ENCODE peak calls at places on chromosomes 16 and 17, in four cellular contexts. One of them, this sample, is unnamed.

GRCh38 chr17:68296217-68297140 is 5.2 kb downstream of the ARSG start:
- DNase-seq in bronchial epithelial cell: no peak
- DNase-seq in mesendoderm: peak
- DNase-seq in stimulated activated naive CD8-positive, alpha-beta T cell treated with anti-CD3 and anti-CD28 coated beads, Interleukin-15, Interleukin-2, amounts not matched to agents 100 U/mL and 50 U/mL, for 24 hours: peak
- DNase-seq in this sample: no peak

GRCh38 chr17:18039535-18040286 is 503 bp downstream of the GID4 start:
- DNase-seq in mesendoderm: peak
- DNase-seq in bronchial epithelial cell: no peak
- DNase-seq in stimulated activated naive CD8-positive, alpha-beta T cell treated with anti-CD3 and anti-CD28 coated beads, Interleukin-15, Interleukin-2, amounts not matched to agents 100 U/mL and 50 U/mL, for 24 hours: no peak
- DNase-seq in this sample: no peak

GRCh38 chr17:17830269-17830567 is 6.6 kb downstream of the SREBF1 start:
- DNase-seq in bronchial epithelial cell: no peak
- DNase-seq in stimulated activated naive CD8-positive, alpha-beta T cell treated with anti-CD3 and anti-CD28 coated beads, Interleukin-15, Interleukin-2, amounts not matched to agents 100 U/mL and 50 U/mL, for 24 hours: no peak
- DNase-seq in mesendoderm: no peak
- DNase-seq in this sample: no peak

GRCh38 chr17:76239538-76240274 is 587 bp downstream of the RNF157 start:
- DNase-seq in stimulated activated naive CD8-positive, alpha-beta T cell treated with anti-CD3 and anti-CD28 coated beads, Interleukin-15, Interleukin-2, amounts not matched to agents 100 U/mL and 50 U/mL, for 24 hours: peak
- DNase-seq in mesendoderm: no peak
- DNase-seq in bronchial epithelial cell: no peak
- DNase-seq in this sample: no peak

GRCh38 chr16:58086381-58087208 is 42.6 kb downstream of the CFAP20 start:
- DNase-seq in stimulated activated naive CD8-positive, alpha-beta T cell treated with anti-CD3 and anti-CD28 coated beads, Interleukin-15, Interleukin-2, amounts not matched to agents 100 U/mL and 50 U/mL, for 24 hours: no peak
- DNase-seq in bronchial epithelial cell: no peak
- DNase-seq in mesendoderm: peak
- DNase-seq in this sample: no peak

GRCh38 chr16:83808573-83809014 is 816 bp downstream of the HSBP1 start:
- DNase-seq in stimulated activated naive CD8-positive, alpha-beta T cell treated with anti-CD3 and anti-CD28 coated beads, Interleukin-15, Interleukin-2, amounts not matched to agents 100 U/mL and 50 U/mL, for 24 hours: no peak
- DNase-seq in bronchial epithelial cell: no peak
- DNase-seq in mesendoderm: no peak
- DNase-seq in this sample: no peak

GRCh38 chr16:64951681-64952080 is 170.2 kb downstream of the CDH11 start:
- DNase-seq in stimulated activated naive CD8-positive, alpha-beta T cell treated with anti-CD3 and anti-CD28 coated beads, Interleukin-15, Interleukin-2, amounts not matched to agents 100 U/mL and 50 U/mL, for 24 hours: no peak
- DNase-seq in mesendoderm: no peak
- DNase-seq in bronchial epithelial cell: no peak
- DNase-seq in this sample: no peak

GRCh38 chr16:54540525-54541180 is 254.1 kb upstream of the IRX3 start:
- DNase-seq in bronchial epithelial cell: no peak
- DNase-seq in mesendoderm: no peak
- DNase-seq in stimulated activated naive CD8-positive, alpha-beta T cell treated with anti-CD3 and anti-CD28 coated beads, Interleukin-15, Interleukin-2, amounts not matched to agents 100 U/mL and 50 U/mL, for 24 hours: no peak
- DNase-seq in this sample: no peak

GRCh38 chr17:42518755-42519545 is 17.1 kb upstream of the NAGLU start:
- DNase-seq in stimulated activated naive CD8-positive, alpha-beta T cell treated with anti-CD3 and anti-CD28 coated beads, Interleukin-15, Interleukin-2, amounts not matched to agents 100 U/mL and 50 U/mL, for 24 hours: no peak
- DNase-seq in mesendoderm: no peak
- DNase-seq in bronchial epithelial cell: peak
- DNase-seq in this sample: no peak

GRCh38 chr17:51640108-51640622 is 379.8 kb downstream of the UTP18 start:
- DNase-seq in stimulated activated naive CD8-positive, alpha-beta T cell treated with anti-CD3 and anti-CD28 coated beads, Interleukin-15, Interleukin-2, amounts not matched to agents 100 U/mL and 50 U/mL, for 24 hours: peak
- DNase-seq in mesendoderm: peak
- DNase-seq in bronchial epithelial cell: peak
- DNase-seq in this sample: peak

GRCh38 chr17:7404737-7405412 is 978 bp upstream of the TMEM256 start:
- DNase-seq in bronchial epithelial cell: no peak
- DNase-seq in mesendoderm: peak
- DNase-seq in stimulated activated naive CD8-positive, alpha-beta T cell treated with anti-CD3 and anti-CD28 coated beads, Interleukin-15, Interleukin-2, amounts not matched to agents 100 U/mL and 50 U/mL, for 24 hours: peak
- DNase-seq in this sample: no peak

GRCh38 chr17:8823279-8823678 is 24.1 kb upstream of the MFSD6L start:
- DNase-seq in mesendoderm: no peak
- DNase-seq in bronchial epithelial cell: no peak
- DNase-seq in stimulated activated naive CD8-positive, alpha-beta T cell treated with anti-CD3 and anti-CD28 coated beads, Interleukin-15, Interleukin-2, amounts not matched to agents 100 U/mL and 50 U/mL, for 24 hours: no peak
- DNase-seq in this sample: no peak

GRCh38 chr17:69435986-69436696 is 21.6 kb downstream of the MAP2K6 start:
- DNase-seq in stimulated activated naive CD8-positive, alpha-beta T cell treated with anti-CD3 and anti-CD28 coated beads, Interleukin-15, Interleukin-2, amounts not matched to agents 100 U/mL and 50 U/mL, for 24 hours: no peak
- DNase-seq in mesendoderm: peak
- DNase-seq in bronchial epithelial cell: no peak
- DNase-seq in this sample: no peak

GRCh38 chr17:27817731-27818130 is 17.4 kb upstream of the NOS2 start:
- DNase-seq in stimulated activated naive CD8-positive, alpha-beta T cell treated with anti-CD3 and anti-CD28 coated beads, Interleukin-15, Interleukin-2, amounts not matched to agents 100 U/mL and 50 U/mL, for 24 hours: no peak
- DNase-seq in bronchial epithelial cell: peak
- DNase-seq in mesendoderm: no peak
- DNase-seq in this sample: no peak

GRCh38 chr16:68072038-68072695 is 13.0 kb upstream of the NFATC3 start:
- DNase-seq in stimulated activated naive CD8-positive, alpha-beta T cell treated with anti-CD3 and anti-CD28 coated beads, Interleukin-15, Interleukin-2, amounts not matched to agents 100 U/mL and 50 U/mL, for 24 hours: no peak
- DNase-seq in bronchial epithelial cell: peak
- DNase-seq in mesendoderm: no peak
- DNase-seq in this sample: peak

GRCh38 chr17:36463916-36464764 is 22.3 kb upstream of the ZNHIT3 start:
- DNase-seq in mesendoderm: peak
- DNase-seq in bronchial epithelial cell: peak
- DNase-seq in stimulated activated naive CD8-positive, alpha-beta T cell treated with anti-CD3 and anti-CD28 coated beads, Interleukin-15, Interleukin-2, amounts not matched to agents 100 U/mL and 50 U/mL, for 24 hours: peak
- DNase-seq in this sample: peak

GRCh38 chr16:67648764-67649407 is 3.9 kb downstream of the CARMIL2 start:
- DNase-seq in bronchial epithelial cell: no peak
- DNase-seq in mesendoderm: no peak
- DNase-seq in stimulated activated naive CD8-positive, alpha-beta T cell treated with anti-CD3 and anti-CD28 coated beads, Interleukin-15, Interleukin-2, amounts not matched to agents 100 U/mL and 50 U/mL, for 24 hours: no peak
- DNase-seq in this sample: no peak

GRCh38 chr17:67227488-67227887 is 17.5 kb downstream of the HELZ start:
- DNase-seq in bronchial epithelial cell: no peak
- DNase-seq in mesendoderm: no peak
- DNase-seq in stimulated activated naive CD8-positive, alpha-beta T cell treated with anti-CD3 and anti-CD28 coated beads, Interleukin-15, Interleukin-2, amounts not matched to agents 100 U/mL and 50 U/mL, for 24 hours: no peak
- DNase-seq in this sample: no peak

GRCh38 chr17:46877466-46877865 is 26.1 kb downstream of the WNT9B start:
- DNase-seq in bronchial epithelial cell: no peak
- DNase-seq in stimulated activated naive CD8-positive, alpha-beta T cell treated with anti-CD3 and anti-CD28 coated beads, Interleukin-15, Interleukin-2, amounts not matched to agents 100 U/mL and 50 U/mL, for 24 hours: no peak
- DNase-seq in mesendoderm: no peak
- DNase-seq in this sample: no peak

GRCh38 chr16:78677332-78677731 is 577.9 kb downstream of the WWOX start:
- DNase-seq in mesendoderm: no peak
- DNase-seq in bronchial epithelial cell: peak
- DNase-seq in stimulated activated naive CD8-positive, alpha-beta T cell treated with anti-CD3 and anti-CD28 coated beads, Interleukin-15, Interleukin-2, amounts not matched to agents 100 U/mL and 50 U/mL, for 24 hours: no peak
- DNase-seq in this sample: no peak

GRCh38 chr17:27237890-27238289 is 56.0 kb upstream of the WSB1 start:
- DNase-seq in bronchial epithelial cell: no peak
- DNase-seq in stimulated activated naive CD8-positive, alpha-beta T cell treated with anti-CD3 and anti-CD28 coated beads, Interleukin-15, Interleukin-2, amounts not matched to agents 100 U/mL and 50 U/mL, for 24 hours: no peak
- DNase-seq in mesendoderm: no peak
- DNase-seq in this sample: no peak

GRCh38 chr16:90046971-90047713 is 27.9 kb upstream of the DBNDD1 start:
- DNase-seq in mesendoderm: no peak
- DNase-seq in stimulated activated naive CD8-positive, alpha-beta T cell treated with anti-CD3 and anti-CD28 coated beads, Interleukin-15, Interleukin-2, amounts not matched to agents 100 U/mL and 50 U/mL, for 24 hours: no peak
- DNase-seq in bronchial epithelial cell: no peak
- DNase-seq in this sample: no peak

GRCh38 chr17:9002610-9003354 is 18.5 kb upstream of the NTN1 start:
- DNase-seq in mesendoderm: peak
- DNase-seq in bronchial epithelial cell: no peak
- DNase-seq in stimulated activated naive CD8-positive, alpha-beta T cell treated with anti-CD3 and anti-CD28 coated beads, Interleukin-15, Interleukin-2, amounts not matched to agents 100 U/mL and 50 U/mL, for 24 hours: peak
- DNase-seq in this sample: no peak

GRCh38 chr16:49592507-49593422 is 219.2 kb downstream of the C16orf78 start:
- DNase-seq in mesendoderm: peak
- DNase-seq in bronchial epithelial cell: no peak
- DNase-seq in stimulated activated naive CD8-positive, alpha-beta T cell treated with anti-CD3 and anti-CD28 coated beads, Interleukin-15, Interleukin-2, amounts not matched to agents 100 U/mL and 50 U/mL, for 24 hours: peak
- DNase-seq in this sample: no peak

GRCh38 chr17:42518046-42518754 is 17.8 kb upstream of the NAGLU start:
- DNase-seq in mesendoderm: no peak
- DNase-seq in bronchial epithelial cell: peak
- DNase-seq in stimulated activated naive CD8-positive, alpha-beta T cell treated with anti-CD3 and anti-CD28 coated beads, Interleukin-15, Interleukin-2, amounts not matched to agents 100 U/mL and 50 U/mL, for 24 hours: no peak
- DNase-seq in this sample: peak

GRCh38 chr17:21034350-21035235 is 8.2 kb downstream of the USP22 start:
- DNase-seq in stimulated activated naive CD8-positive, alpha-beta T cell treated with anti-CD3 and anti-CD28 coated beads, Interleukin-15, Interleukin-2, amounts not matched to agents 100 U/mL and 50 U/mL, for 24 hours: peak
- DNase-seq in mesendoderm: peak
- DNase-seq in bronchial epithelial cell: no peak
- DNase-seq in this sample: no peak

GRCh38 chr17:29012535-29012934 is 6.7 kb upstream of the SEZ6 start:
- DNase-seq in stimulated activated naive CD8-positive, alpha-beta T cell treated with anti-CD3 and anti-CD28 coated beads, Interleukin-15, Interleukin-2, amounts not matched to agents 100 U/mL and 50 U/mL, for 24 hours: no peak
- DNase-seq in bronchial epithelial cell: no peak
- DNase-seq in mesendoderm: peak
- DNase-seq in this sample: no peak

GRCh38 chr16:84963046-84963445 is 48.3 kb downstream of the ZDHHC7 start:
- DNase-seq in stimulated activated naive CD8-positive, alpha-beta T cell treated with anti-CD3 and anti-CD28 coated beads, Interleukin-15, Interleukin-2, amounts not matched to agents 100 U/mL and 50 U/mL, for 24 hours: no peak
- DNase-seq in bronchial epithelial cell: no peak
- DNase-seq in mesendoderm: no peak
- DNase-seq in this sample: no peak

GRCh38 chr17:77129568-77130301 is 11.0 kb upstream of the SEC14L1 start:
- DNase-seq in mesendoderm: no peak
- DNase-seq in stimulated activated naive CD8-positive, alpha-beta T cell treated with anti-CD3 and anti-CD28 coated beads, Interleukin-15, Interleukin-2, amounts not matched to agents 100 U/mL and 50 U/mL, for 24 hours: no peak
- DNase-seq in bronchial epithelial cell: no peak
- DNase-seq in this sample: no peak

GRCh38 chr16:79379083-79379482 is 221.5 kb downstream of the MAF start:
- DNase-seq in bronchial epithelial cell: peak
- DNase-seq in stimulated activated naive CD8-positive, alpha-beta T cell treated with anti-CD3 and anti-CD28 coated beads, Interleukin-15, Interleukin-2, amounts not matched to agents 100 U/mL and 50 U/mL, for 24 hours: no peak
- DNase-seq in mesendoderm: no peak
- DNase-seq in this sample: no peak

GRCh38 chr17:62708587-62708986 is 81.1 kb downstream of the MRC2 start:
- DNase-seq in stimulated activated naive CD8-positive, alpha-beta T cell treated with anti-CD3 and anti-CD28 coated beads, Interleukin-15, Interleukin-2, amounts not matched to agents 100 U/mL and 50 U/mL, for 24 hours: no peak
- DNase-seq in mesendoderm: no peak
- DNase-seq in bronchial epithelial cell: no peak
- DNase-seq in this sample: no peak

GRCh38 chr17:61450641-61451537 is 1.3 kb upstream of the TBX4 start:
- DNase-seq in stimulated activated naive CD8-positive, alpha-beta T cell treated with anti-CD3 and anti-CD28 coated beads, Interleukin-15, Interleukin-2, amounts not matched to agents 100 U/mL and 50 U/mL, for 24 hours: no peak
- DNase-seq in bronchial epithelial cell: no peak
- DNase-seq in mesendoderm: peak
- DNase-seq in this sample: no peak

GRCh38 chr17:82944990-82945389 is 105.2 kb upstream of the ZNF750 start:
- DNase-seq in bronchial epithelial cell: no peak
- DNase-seq in stimulated activated naive CD8-positive, alpha-beta T cell treated with anti-CD3 and anti-CD28 coated beads, Interleukin-15, Interleukin-2, amounts not matched to agents 100 U/mL and 50 U/mL, for 24 hours: no peak
- DNase-seq in mesendoderm: no peak
- DNase-seq in this sample: no peak

GRCh38 chr16:19503461-19504075 is 18.3 kb downstream of the GDE1 start:
- DNase-seq in stimulated activated naive CD8-positive, alpha-beta T cell treated with anti-CD3 and anti-CD28 coated beads, Interleukin-15, Interleukin-2, amounts not matched to agents 100 U/mL and 50 U/mL, for 24 hours: no peak
- DNase-seq in mesendoderm: no peak
- DNase-seq in bronchial epithelial cell: no peak
- DNase-seq in this sample: no peak

GRCh38 chr17:2595200-2595599 is 1.7 kb downstream of the PAFAH1B1 start:
- DNase-seq in stimulated activated naive CD8-positive, alpha-beta T cell treated with anti-CD3 and anti-CD28 coated beads, Interleukin-15, Interleukin-2, amounts not matched to agents 100 U/mL and 50 U/mL, for 24 hours: no peak
- DNase-seq in bronchial epithelial cell: peak
- DNase-seq in mesendoderm: no peak
- DNase-seq in this sample: no peak

GRCh38 chr17:36742267-36743000 is 141.1 kb downstream of the MRM1 start:
- DNase-seq in stimulated activated naive CD8-positive, alpha-beta T cell treated with anti-CD3 and anti-CD28 coated beads, Interleukin-15, Interleukin-2, amounts not matched to agents 100 U/mL and 50 U/mL, for 24 hours: no peak
- DNase-seq in bronchial epithelial cell: no peak
- DNase-seq in mesendoderm: peak
- DNase-seq in this sample: no peak

GRCh38 chr16:11781773-11782172 is 15.3 kb downstream of the ZC3H7A start:
- DNase-seq in bronchial epithelial cell: peak
- DNase-seq in stimulated activated naive CD8-positive, alpha-beta T cell treated with anti-CD3 and anti-CD28 coated beads, Interleukin-15, Interleukin-2, amounts not matched to agents 100 U/mL and 50 U/mL, for 24 hours: no peak
- DNase-seq in mesendoderm: no peak
- DNase-seq in this sample: peak

GRCh38 chr16:57757326-57757786 is 21.8 kb downstream of the KATNB1 start:
- DNase-seq in bronchial epithelial cell: peak
- DNase-seq in mesendoderm: peak
- DNase-seq in stimulated activated naive CD8-positive, alpha-beta T cell treated with anti-CD3 and anti-CD28 coated beads, Interleukin-15, Interleukin-2, amounts not matched to agents 100 U/mL and 50 U/mL, for 24 hours: peak
- DNase-seq in this sample: no peak

This sample was measured in epithelial cell of prostate.